ENCODE peak calls at places on chromosomes 4 and X, in four cellular contexts. B is H1, T is neuronal stem cell, C is H9. P is an unnamed sample.

GRCh38 chr4:185859106-185859505 is 47.1 kb upstream of the SORBS2 start:
- DNase-seq in B (no peak), T (no peak), C (no peak), P (peak)

GRCh38 chr4:38030023-38030422 is 69.8 kb downstream of the PTTG2 start:
- DNase-seq in B (no peak), T (no peak), C (no peak), P (no peak)

GRCh38 chrX:131861088-131861787 is 161.9 kb upstream of the STK26 start:
- DNase-seq in B (no peak), T (no peak), C (no peak), P (peak)

GRCh38 chr4:35175894-35176293 is 1068.4 kb downstream of the ARAP2 start:
- DNase-seq in B (no peak), T (no peak), C (no peak), P (no peak)

GRCh38 chr4:153438916-153439756 is 27.0 kb upstream of the TMEM131L start:
- DNase-seq in B (no peak), T (no peak), C (no peak), P (no peak)

GRCh38 chr4:6030679-6031078 is 12.4 kb upstream of the C4orf50 start:
- DNase-seq in B (no peak), T (no peak), C (no peak), P (no peak)

GRCh38 chr4:3870567-3870962 is 104.4 kb downstream of the ADRA2C start:
- DNase-seq in B (no peak), T (no peak), C (peak), P (no peak)

GRCh38 chrX:150649096-150649870 is 43.9 kb upstream of the MTMR1 start:
- DNase-seq in B (no peak), T (no peak), C (no peak), P (peak)

DNA sequence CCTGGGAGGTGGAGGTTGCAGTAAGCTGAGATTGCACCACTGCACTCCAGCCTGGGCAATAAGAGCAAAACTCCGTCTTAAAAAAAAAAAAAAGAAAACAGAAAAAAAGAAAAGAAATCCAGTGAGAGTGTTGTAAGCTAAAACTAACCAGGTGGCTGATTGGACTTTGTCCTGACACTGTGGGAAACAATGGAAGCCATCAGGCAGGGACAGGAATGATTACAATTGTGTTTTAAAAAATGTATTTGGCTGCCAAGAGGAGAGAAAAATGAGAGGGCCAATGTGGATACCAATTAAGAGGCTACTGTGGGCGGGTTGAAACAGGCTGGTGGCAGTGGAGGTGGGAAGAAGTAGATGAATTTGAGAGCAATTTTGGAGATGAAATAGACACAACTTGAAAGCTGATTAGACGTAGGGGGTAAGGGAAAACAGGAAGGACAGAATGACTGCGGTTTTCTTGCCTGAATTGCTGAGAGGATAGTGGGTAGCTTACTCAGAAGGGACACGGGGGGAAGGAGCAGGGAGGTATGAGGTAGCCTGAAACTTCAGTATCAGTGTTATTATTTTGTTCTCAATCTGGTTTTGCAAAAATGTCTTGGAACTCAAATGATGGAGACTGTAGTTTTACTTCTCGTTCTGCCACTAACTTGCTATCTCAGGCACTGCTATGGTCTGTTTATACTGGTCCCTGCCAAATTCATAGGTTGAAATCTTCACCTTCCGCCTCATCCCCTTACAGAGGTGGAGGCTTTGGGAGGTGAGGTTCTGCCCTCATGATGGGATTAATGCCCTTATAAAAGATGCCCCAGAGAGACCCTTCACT is 45.6 kb upstream of the CHRNA9 start:
- DNase-seq in B (no peak), T (no peak), C (no peak), P (no peak)
- H2BK12ac ChIP-seq in B (no peak), T (no peak), C (no peak), P (no peak)

GRCh38 chrX:50106051-50106450 is 94.8 kb downstream of the AKAP4 start:
- DNase-seq in B (no peak), T (no peak), C (no peak), P (no peak)

GRCh38 chrX:50100188-50100587 is 100.6 kb downstream of the AKAP4 start:
- DNase-seq in B (no peak), T (no peak), C (no peak), P (peak)

GRCh38 chrX:50107470-50107869 is 93.3 kb downstream of the AKAP4 start:
- DNase-seq in B (no peak), T (no peak), C (no peak), P (no peak)

GRCh38 chrX:50108264-50108663 is 92.5 kb downstream of the AKAP4 start:
- DNase-seq in B (no peak), T (no peak), C (no peak), P (no peak)

GRCh38 chrX:50103866-50104566 is 96.8 kb downstream of the AKAP4 start:
- DNase-seq in B (no peak), T (no peak), C (no peak), P (peak)
- H2BK12ac ChIP-seq in B (no peak), T (no peak), C (no peak), P (no peak)

DNA sequence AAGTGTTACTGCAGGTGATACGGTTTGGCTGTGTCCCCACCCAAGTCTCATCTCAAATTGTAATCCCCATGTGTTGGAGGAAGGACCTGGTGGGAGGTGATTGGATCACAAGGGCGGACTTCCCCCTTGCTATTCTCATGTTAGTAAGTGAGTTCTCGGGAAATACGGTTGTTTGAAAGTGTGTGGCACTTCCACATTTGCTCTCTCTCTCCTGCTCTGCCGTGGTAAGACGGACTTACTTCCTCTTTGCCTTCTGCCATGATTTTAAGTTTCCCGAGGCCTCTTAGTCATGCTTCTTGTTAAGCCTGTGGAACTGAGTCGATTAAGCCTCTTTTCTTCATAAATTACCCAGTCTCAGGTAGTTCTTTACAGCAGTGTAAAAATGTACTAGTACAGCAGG is 65.2 kb upstream of the SLC7A11 start:
- DNase-seq in B (no peak), T (no peak), C (no peak), P (no peak)
- H2BK12ac ChIP-seq in B (no peak), T (no peak), C (no peak), P (no peak)

DNA sequence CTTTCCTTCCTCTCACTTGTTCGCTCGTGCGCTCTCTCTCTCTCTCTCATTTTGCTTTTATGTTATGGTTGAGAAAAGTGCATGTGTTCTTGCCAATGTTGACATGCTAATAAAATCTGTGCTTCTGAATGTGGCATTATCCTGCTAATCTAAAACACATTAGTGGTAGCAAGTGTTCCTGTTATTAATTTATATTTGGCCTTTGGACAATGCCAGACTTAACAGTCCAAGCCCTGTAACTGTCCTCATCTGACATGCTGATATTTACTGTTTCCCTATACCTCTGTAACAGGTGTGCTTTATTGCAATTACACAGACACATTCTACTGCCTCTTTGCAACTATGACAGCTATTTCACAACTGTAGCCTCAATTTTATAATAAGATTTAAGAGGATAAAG is 2.7 kb downstream of the PPARGC1A start:
- DNase-seq in B (no peak), T (no peak), C (no peak), P (no peak)
- H2BK12ac ChIP-seq in B (no peak), T (no peak), C (no peak), P (no peak)

GRCh38 chrX:53089224-53089842 is 4.6 kb upstream of the KANTR start:
- DNase-seq in B (no peak), T (no peak), C (no peak), P (peak)
- H2BK12ac ChIP-seq in B (no peak), T (no peak), C (no peak), P (no peak)

GRCh38 chr4:7029212-7029611 is 14.0 kb upstream of the TADA2B start:
- DNase-seq in B (no peak), T (no peak), C (no peak), P (no peak)

GRCh38 chr4:7032591-7032990 is 10.6 kb upstream of the TADA2B start:
- DNase-seq in B (no peak), T (no peak), C (no peak), P (peak)

GRCh38 chr4:7029921-7030320 is 13.3 kb upstream of the TADA2B start:
- DNase-seq in B (no peak), T (no peak), C (no peak), P (no peak)

GRCh38 chr4:7031526-7032449 is 11.4 kb upstream of the TADA2B start:
- DNase-seq in B (no peak), T (no peak), C (no peak), P (peak)

GRCh38 chr4:7030856-7031255 is 12.3 kb upstream of the TADA2B start:
- DNase-seq in B (no peak), T (no peak), C (no peak), P (no peak)
- H2BK12ac ChIP-seq in B (no peak), T (no peak), C (no peak), P (no peak)

DNA sequence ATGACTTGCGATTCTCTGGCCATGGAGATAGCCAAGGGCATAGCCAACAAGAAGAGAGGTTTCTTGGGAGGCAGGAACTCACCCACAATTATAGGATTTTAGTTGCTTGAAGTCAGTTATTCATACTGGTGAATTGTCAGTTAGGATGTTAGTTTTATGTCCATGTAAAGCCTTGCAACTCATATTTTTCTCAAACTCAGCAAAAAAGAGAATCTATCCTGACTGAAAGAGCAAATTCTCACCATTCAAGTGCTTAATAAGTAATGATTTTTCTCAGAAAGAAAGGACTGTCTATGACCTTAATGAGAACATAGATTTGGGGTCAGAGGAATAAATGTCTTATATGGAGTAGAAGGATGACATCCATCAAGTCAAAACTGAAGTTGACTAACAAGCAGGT is 934.5 kb downstream of the STPG2 start:
- DNase-seq in B (no peak), T (no peak), C (no peak), P (no peak)
- H2BK12ac ChIP-seq in B (no peak), T (no peak), C (no peak), P (no peak)

GRCh38 chr4:10403633-10404445 is 53.4 kb downstream of the ZNF518B start:
- DNase-seq in B (peak), T (peak), C (no peak), P (peak)
- H2BK12ac ChIP-seq in B (no peak), T (no peak), C (no peak), P (no peak)

DNA sequence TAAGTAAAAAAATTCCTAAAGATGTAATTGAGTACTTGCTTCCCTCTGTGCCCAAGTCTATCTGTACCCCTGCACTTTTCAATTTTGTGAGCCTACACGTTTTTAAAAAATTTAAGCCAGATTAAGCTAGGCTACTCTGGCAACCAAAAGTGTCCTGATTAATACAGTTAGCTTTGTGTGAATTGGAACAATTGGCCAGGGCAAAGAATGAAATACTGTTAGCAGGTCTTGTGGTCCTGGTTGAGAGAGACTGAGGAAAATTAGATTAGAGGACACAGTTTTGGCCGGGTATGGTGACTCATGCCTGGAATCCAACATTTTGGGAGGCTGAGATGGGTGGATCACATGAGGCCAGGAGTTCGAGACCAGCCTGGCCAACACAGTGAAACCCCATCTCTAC is 293.3 kb downstream of the RAPGEF2 start:
- DNase-seq in B (no peak), T (no peak), C (no peak), P (no peak)
- H2BK12ac ChIP-seq in B (no peak), T (no peak), C (no peak), P (no peak)